ENCODE peak calls at places on chromosomes 16 and 17, in six cellular contexts. One of them, this sample, is unnamed.

GRCh38 chr16:85195884-85196816 is 83.9 kb upstream of the CIBAR2 start:
- DNase-seq in heart right ventricle: no peak
- DNase-seq in thoracic aorta: no peak
- DNase-seq in stimulated activated CD4-positive, alpha-beta T cell treated with anti-CD3 and anti-CD28 coated beads, Interleukin-1b, Interleukin-23, amount 100 ng/mL, for 24 hours: no peak
- DNase-seq in GM04503: no peak
- DNase-seq in lower lobe of right lung: no peak
- DNase-seq in this sample: no peak

GRCh38 chr17:82939213-82940030 is 99.6 kb upstream of the ZNF750 start:
- DNase-seq in heart right ventricle: peak; percentile 9
- DNase-seq in thoracic aorta: no peak
- DNase-seq in stimulated activated CD4-positive, alpha-beta T cell treated with anti-CD3 and anti-CD28 coated beads, Interleukin-1b, Interleukin-23, amount 100 ng/mL, for 24 hours: no peak
- DNase-seq in GM04503: no peak
- DNase-seq in lower lobe of right lung: peak; percentile 62
- DNase-seq in this sample: no peak

GRCh38 chr17:20313306-20313705 is 154.0 kb downstream of the LGALS9B start:
- DNase-seq in heart right ventricle: no peak
- DNase-seq in thoracic aorta: no peak
- DNase-seq in stimulated activated CD4-positive, alpha-beta T cell treated with anti-CD3 and anti-CD28 coated beads, Interleukin-1b, Interleukin-23, amount 100 ng/mL, for 24 hours: no peak
- DNase-seq in GM04503: no peak
- DNase-seq in lower lobe of right lung: no peak
- DNase-seq in this sample: no peak

GRCh38 chr17:57257911-57258885 is 1.9 kb downstream of the MSI2 start:
- DNase-seq in heart right ventricle: no peak
- DNase-seq in thoracic aorta: no peak
- DNase-seq in stimulated activated CD4-positive, alpha-beta T cell treated with anti-CD3 and anti-CD28 coated beads, Interleukin-1b, Interleukin-23, amount 100 ng/mL, for 24 hours: no peak
- DNase-seq in GM04503: no peak
- DNase-seq in lower lobe of right lung: no peak
- DNase-seq in this sample: no peak

GRCh38 chr16:47143677-47144558 is at the start of gene NETO2:
- DNase-seq in heart right ventricle: peak; percentile 62
- DNase-seq in thoracic aorta: no peak
- DNase-seq in stimulated activated CD4-positive, alpha-beta T cell treated with anti-CD3 and anti-CD28 coated beads, Interleukin-1b, Interleukin-23, amount 100 ng/mL, for 24 hours: peak; percentile 36
- DNase-seq in GM04503: no peak
- DNase-seq in lower lobe of right lung: peak; percentile 67
- DNase-seq in this sample: peak; percentile 65

GRCh38 chr16:84881702-84882521 is 62.1 kb downstream of the CRISPLD2 start:
- DNase-seq in heart right ventricle: no peak
- DNase-seq in thoracic aorta: peak; percentile 15
- DNase-seq in stimulated activated CD4-positive, alpha-beta T cell treated with anti-CD3 and anti-CD28 coated beads, Interleukin-1b, Interleukin-23, amount 100 ng/mL, for 24 hours: no peak
- DNase-seq in GM04503: peak; percentile 90
- DNase-seq in lower lobe of right lung: no peak
- DNase-seq in this sample: peak; percentile 43

GRCh38 chr16:66660422-66661209 is 35.9 kb downstream of the CMTM4 start:
- DNase-seq in heart right ventricle: peak; percentile 57
- DNase-seq in thoracic aorta: peak; percentile 28
- DNase-seq in stimulated activated CD4-positive, alpha-beta T cell treated with anti-CD3 and anti-CD28 coated beads, Interleukin-1b, Interleukin-23, amount 100 ng/mL, for 24 hours: no peak
- DNase-seq in GM04503: peak; percentile 68
- DNase-seq in lower lobe of right lung: peak; percentile 66
- DNase-seq in this sample: peak; percentile 43

GRCh38 chr17:62572488-62573469 is 54.7 kb upstream of the MRC2 start:
- DNase-seq in heart right ventricle: no peak
- DNase-seq in thoracic aorta: no peak
- DNase-seq in stimulated activated CD4-positive, alpha-beta T cell treated with anti-CD3 and anti-CD28 coated beads, Interleukin-1b, Interleukin-23, amount 100 ng/mL, for 24 hours: no peak
- DNase-seq in GM04503: no peak
- DNase-seq in lower lobe of right lung: no peak
- DNase-seq in this sample: peak; percentile 76

GRCh38 chr17:33732116-33732515 is 439.0 kb upstream of the ASIC2 start:
- DNase-seq in heart right ventricle: no peak
- DNase-seq in thoracic aorta: no peak
- DNase-seq in stimulated activated CD4-positive, alpha-beta T cell treated with anti-CD3 and anti-CD28 coated beads, Interleukin-1b, Interleukin-23, amount 100 ng/mL, for 24 hours: no peak
- DNase-seq in GM04503: no peak
- DNase-seq in lower lobe of right lung: no peak
- DNase-seq in this sample: no peak

GRCh38 chr17:28717578-28718316 is at the start of gene RAB34:
- DNase-seq in heart right ventricle: peak; percentile 74
- DNase-seq in thoracic aorta: peak; percentile 47
- DNase-seq in stimulated activated CD4-positive, alpha-beta T cell treated with anti-CD3 and anti-CD28 coated beads, Interleukin-1b, Interleukin-23, amount 100 ng/mL, for 24 hours: no peak
- DNase-seq in GM04503: no peak
- DNase-seq in lower lobe of right lung: peak; percentile 86
- DNase-seq in this sample: peak; percentile 70

GRCh38 chr16:72111653-72112451 is 18.2 kb downstream of the DHX38 start:
- DNase-seq in heart right ventricle: no peak
- DNase-seq in thoracic aorta: no peak
- DNase-seq in stimulated activated CD4-positive, alpha-beta T cell treated with anti-CD3 and anti-CD28 coated beads, Interleukin-1b, Interleukin-23, amount 100 ng/mL, for 24 hours: no peak
- DNase-seq in GM04503: no peak
- DNase-seq in lower lobe of right lung: no peak
- DNase-seq in this sample: no peak

GRCh38 chr17:66964930-66965800 is 658 bp downstream of the CACNG4 start:
- DNase-seq in heart right ventricle: no peak
- DNase-seq in thoracic aorta: no peak
- DNase-seq in stimulated activated CD4-positive, alpha-beta T cell treated with anti-CD3 and anti-CD28 coated beads, Interleukin-1b, Interleukin-23, amount 100 ng/mL, for 24 hours: no peak
- DNase-seq in GM04503: no peak
- DNase-seq in lower lobe of right lung: no peak
- DNase-seq in this sample: no peak

GRCh38 chr17:61470530-61471136 is 18.4 kb downstream of the TBX4 start:
- DNase-seq in heart right ventricle: no peak
- DNase-seq in thoracic aorta: no peak
- DNase-seq in stimulated activated CD4-positive, alpha-beta T cell treated with anti-CD3 and anti-CD28 coated beads, Interleukin-1b, Interleukin-23, amount 100 ng/mL, for 24 hours: no peak
- DNase-seq in GM04503: no peak
- DNase-seq in lower lobe of right lung: no peak
- DNase-seq in this sample: no peak

GRCh38 chr16:79980650-79981521 is 380.3 kb upstream of the MAF start:
- DNase-seq in heart right ventricle: no peak
- DNase-seq in thoracic aorta: no peak
- DNase-seq in stimulated activated CD4-positive, alpha-beta T cell treated with anti-CD3 and anti-CD28 coated beads, Interleukin-1b, Interleukin-23, amount 100 ng/mL, for 24 hours: no peak
- DNase-seq in GM04503: no peak
- DNase-seq in lower lobe of right lung: no peak
- DNase-seq in this sample: no peak

GRCh38 chr17:67608691-67609090 is 109.0 kb upstream of the NOL11 start:
- DNase-seq in heart right ventricle: no peak
- DNase-seq in thoracic aorta: no peak
- DNase-seq in stimulated activated CD4-positive, alpha-beta T cell treated with anti-CD3 and anti-CD28 coated beads, Interleukin-1b, Interleukin-23, amount 100 ng/mL, for 24 hours: no peak
- DNase-seq in GM04503: no peak
- DNase-seq in lower lobe of right lung: no peak
- DNase-seq in this sample: no peak

GRCh38 chr16:15771694-15772093 is 85.1 kb downstream of the MYH11 start:
- DNase-seq in heart right ventricle: no peak
- DNase-seq in thoracic aorta: no peak
- DNase-seq in stimulated activated CD4-positive, alpha-beta T cell treated with anti-CD3 and anti-CD28 coated beads, Interleukin-1b, Interleukin-23, amount 100 ng/mL, for 24 hours: no peak
- DNase-seq in GM04503: no peak
- DNase-seq in lower lobe of right lung: no peak
- DNase-seq in this sample: no peak

GRCh38 chr16:70421473-70422311 is 17.2 kb downstream of the ST3GAL2 start:
- DNase-seq in heart right ventricle: no peak
- DNase-seq in thoracic aorta: no peak
- DNase-seq in stimulated activated CD4-positive, alpha-beta T cell treated with anti-CD3 and anti-CD28 coated beads, Interleukin-1b, Interleukin-23, amount 100 ng/mL, for 24 hours: no peak
- DNase-seq in GM04503: no peak
- DNase-seq in lower lobe of right lung: no peak
- DNase-seq in this sample: no peak

This sample was measured in dermis microvascular lymphatic vessel endothelial cell.